ENCODE peak calls at places on chromosome 1, in four cellular contexts. A, N, Y and R are unnamed samples.

GRCh38 chr1:208088319-208088718 is 155.9 kb downstream of the PLXNA2 start:
- DNase-seq in A (no peak), N (no peak), Y (no peak), R (no peak)

GRCh38 chr1:24349891-24350290 is 30.7 kb downstream of the GRHL3 start:
- DNase-seq in A (peak), N (no peak), Y (no peak), R (no peak)

GRCh38 chr1:85650645-85651044 is 57.6 kb downstream of the ZNHIT6 start:
- DNase-seq in A (no peak), N (no peak), Y (no peak), R (no peak)

GRCh38 chr1:156836041-156836654 is 19.5 kb upstream of the SH2D2A start:
- DNase-seq in A (no peak), N (no peak), Y (no peak), R (no peak)

GRCh38 chr1:9996624-9997582 is at the start of gene RBP7:
- DNase-seq in A (peak), N (peak), Y (peak), R (no peak)

GRCh38 chr1:26477446-26478152 is 5.4 kb downstream of the HMGN2 start:
- DNase-seq in A (no peak), N (no peak), Y (no peak), R (no peak)

GRCh38 chr1:86833461-86834215 is 80.3 kb downstream of the SELENOF start:
- DNase-seq in A (peak), N (peak), Y (peak), R (peak)

GRCh38 chr1:99173282-99173681 is 91.0 kb upstream of the PLPPR4 start:
- DNase-seq in A (no peak), N (no peak), Y (no peak), R (no peak)

GRCh38 chr1:53074313-53075154 is 12.5 kb downstream of the PODN start:
- DNase-seq in A (no peak), N (no peak), Y (peak), R (no peak)

GRCh38 chr1:224736619-224737352 is 120.7 kb downstream of the CNIH3 start:
- DNase-seq in A (no peak), N (peak), Y (peak), R (peak)

GRCh38 chr1:38088366-38088765 is 41.8 kb upstream of the POU3F1 start:
- DNase-seq in A (no peak), N (no peak), Y (no peak), R (no peak)